ENCODE peak calls at places on chromosomes 1 and 21, in four cellular contexts. One of them, this sample, is unnamed.

GRCh38 chr21:45291613-45292398 is 4.1 kb upstream of the POFUT2 start:
- DNase-seq in GM23338: no peak
- DNase-seq in fibroblast of lung: no peak
- DNase-seq in HCT116: no peak
- DNase-seq in this sample: no peak

GRCh38 chr1:234782821-234783220 is 172.8 kb upstream of the IRF2BP2 start:
- DNase-seq in fibroblast of lung: no peak
- DNase-seq in GM23338: peak; percentile 37
- DNase-seq in HCT116: no peak
- DNase-seq in this sample: peak; percentile 32

GRCh38 chr1:23581219-23581618 is 21.9 kb upstream of the ID3 start:
- DNase-seq in HCT116: no peak
- DNase-seq in fibroblast of lung: peak; percentile 37
- DNase-seq in GM23338: peak; percentile 43
- DNase-seq in this sample: no peak

GRCh38 chr1:32904797-32905196 is 3.6 kb upstream of the TMEM54 start:
- DNase-seq in GM23338: no peak
- DNase-seq in fibroblast of lung: no peak
- DNase-seq in HCT116: no peak
- DNase-seq in this sample: no peak

GRCh38 chr21:46001821-46002681 is 20.5 kb downstream of the COL6A1 start:
- DNase-seq in HCT116: no peak
- DNase-seq in fibroblast of lung: no peak
- DNase-seq in GM23338: no peak
- DNase-seq in this sample: no peak

GRCh38 chr1:94408104-94408503 is 10.1 kb upstream of the ABCD3 start:
- DNase-seq in GM23338: peak; percentile 47
- DNase-seq in HCT116: no peak
- DNase-seq in fibroblast of lung: no peak
- DNase-seq in this sample: peak; percentile 12

GRCh38 chr21:44438531-44439210 is 16.6 kb upstream of the LRRC3 start:
- DNase-seq in HCT116: no peak
- DNase-seq in GM23338: no peak
- DNase-seq in fibroblast of lung: no peak
- DNase-seq in this sample: no peak

GRCh38 chr1:32806910-32807523 is 10.1 kb downstream of the YARS1 start:
- DNase-seq in GM23338: no peak
- DNase-seq in fibroblast of lung: peak; percentile 64
- DNase-seq in HCT116: no peak
- DNase-seq in this sample: no peak

GRCh38 chr1:69913967-69914366 is 291.4 kb downstream of the LRRC40 start:
- DNase-seq in HCT116: no peak
- DNase-seq in fibroblast of lung: peak; percentile 77
- DNase-seq in GM23338: no peak
- DNase-seq in this sample: no peak

GRCh38 chr1:182446033-182446669 is 3.8 kb upstream of the RGSL1 start:
- DNase-seq in fibroblast of lung: peak; percentile 14
- DNase-seq in GM23338: peak; percentile 81
- DNase-seq in HCT116: peak; percentile 47
- DNase-seq in this sample: peak; percentile 56

GRCh38 chr1:11447903-11448302 is 31.1 kb upstream of the DISP3 start:
- DNase-seq in GM23338: no peak
- DNase-seq in HCT116: no peak
- DNase-seq in fibroblast of lung: no peak
- DNase-seq in this sample: peak; percentile 20

GRCh38 chr1:162206749-162207635 is 137.5 kb downstream of the NOS1AP start:
- DNase-seq in HCT116: no peak
- DNase-seq in GM23338: peak; percentile 39
- DNase-seq in fibroblast of lung: no peak
- DNase-seq in this sample: no peak

GRCh38 chr1:77100870-77101269 is 118.4 kb downstream of the PIGK start:
- DNase-seq in fibroblast of lung: peak; percentile 47
- DNase-seq in HCT116: no peak
- DNase-seq in GM23338: no peak
- DNase-seq in this sample: peak; percentile 64

GRCh38 chr1:208807446-208808117 is 563.4 kb upstream of the PLXNA2 start:
- DNase-seq in GM23338: no peak
- DNase-seq in HCT116: no peak
- DNase-seq in fibroblast of lung: peak; percentile 12
- DNase-seq in this sample: no peak

GRCh38 chr1:234609528-234610042 is 393 bp downstream of the IRF2BP2 start:
- DNase-seq in fibroblast of lung: no peak
- DNase-seq in HCT116: no peak
- DNase-seq in GM23338: no peak
- DNase-seq in this sample: peak; percentile 65

GRCh38 chr1:234316486-234316885 is 56.8 kb upstream of the COA6 start:
- DNase-seq in fibroblast of lung: no peak
- DNase-seq in GM23338: no peak
- DNase-seq in HCT116: no peak
- DNase-seq in this sample: no peak

GRCh38 chr1:76625887-76626286 is 241.4 kb upstream of the ST6GALNAC5 start:
- DNase-seq in HCT116: no peak
- DNase-seq in GM23338: no peak
- DNase-seq in fibroblast of lung: no peak
- DNase-seq in this sample: peak; percentile 5

GRCh38 chr21:36615274-36615964 is 83.5 kb upstream of the SIM2 start:
- DNase-seq in HCT116: peak; percentile 18
- DNase-seq in fibroblast of lung: no peak
- DNase-seq in GM23338: peak; percentile 64
- DNase-seq in this sample: peak; percentile 31

GRCh38 chr1:3453203-3453761 is 1.2 kb upstream of the ARHGEF16 start:
- DNase-seq in GM23338: peak; percentile 85
- DNase-seq in fibroblast of lung: peak; percentile 33
- DNase-seq in HCT116: peak; percentile 68
- DNase-seq in this sample: peak; percentile 86

GRCh38 chr1:43582162-43582566 is 51.5 kb downstream of the PTPRF start:
- DNase-seq in fibroblast of lung: peak; percentile 97
- DNase-seq in HCT116: peak; percentile 93
- DNase-seq in GM23338: no peak
- DNase-seq in this sample: peak; percentile 31

GRCh38 chr1:211741799-211742198 is 66.4 kb upstream of the NEK2 start:
- DNase-seq in HCT116: no peak
- DNase-seq in GM23338: no peak
- DNase-seq in fibroblast of lung: peak; percentile 77
- DNase-seq in this sample: no peak

GRCh38 chr1:41528726-41529605 is 44.5 kb upstream of the EDN2 start:
- DNase-seq in HCT116: no peak
- DNase-seq in GM23338: no peak
- DNase-seq in fibroblast of lung: no peak
- DNase-seq in this sample: no peak

GRCh38 chr1:231062500-231063270 is 22.6 kb upstream of the FAM89A start:
- DNase-seq in HCT116: no peak
- DNase-seq in fibroblast of lung: peak; percentile 87
- DNase-seq in GM23338: no peak
- DNase-seq in this sample: no peak

GRCh38 chr1:117093870-117094621 is 27.5 kb downstream of the TRIM45 start:
- DNase-seq in fibroblast of lung: peak; percentile 95
- DNase-seq in HCT116: peak; percentile 8
- DNase-seq in GM23338: peak; percentile 61
- DNase-seq in this sample: peak; percentile 22

GRCh38 chr21:37208056-37208705 is 59.0 kb downstream of the VPS26C start:
- DNase-seq in HCT116: no peak
- DNase-seq in fibroblast of lung: peak; percentile 14
- DNase-seq in GM23338: no peak
- DNase-seq in this sample: no peak

GRCh38 chr1:201999625-202000238 is 10.7 kb upstream of the ELF3 start:
- DNase-seq in HCT116: no peak
- DNase-seq in fibroblast of lung: peak; percentile 33
- DNase-seq in GM23338: peak; percentile 90
- DNase-seq in this sample: peak; percentile 74

GRCh38 chr1:206859082-206859491 is 6.3 kb upstream of the IL20 start:
- DNase-seq in GM23338: no peak
- DNase-seq in fibroblast of lung: no peak
- DNase-seq in HCT116: no peak
- DNase-seq in this sample: no peak

DNA sequence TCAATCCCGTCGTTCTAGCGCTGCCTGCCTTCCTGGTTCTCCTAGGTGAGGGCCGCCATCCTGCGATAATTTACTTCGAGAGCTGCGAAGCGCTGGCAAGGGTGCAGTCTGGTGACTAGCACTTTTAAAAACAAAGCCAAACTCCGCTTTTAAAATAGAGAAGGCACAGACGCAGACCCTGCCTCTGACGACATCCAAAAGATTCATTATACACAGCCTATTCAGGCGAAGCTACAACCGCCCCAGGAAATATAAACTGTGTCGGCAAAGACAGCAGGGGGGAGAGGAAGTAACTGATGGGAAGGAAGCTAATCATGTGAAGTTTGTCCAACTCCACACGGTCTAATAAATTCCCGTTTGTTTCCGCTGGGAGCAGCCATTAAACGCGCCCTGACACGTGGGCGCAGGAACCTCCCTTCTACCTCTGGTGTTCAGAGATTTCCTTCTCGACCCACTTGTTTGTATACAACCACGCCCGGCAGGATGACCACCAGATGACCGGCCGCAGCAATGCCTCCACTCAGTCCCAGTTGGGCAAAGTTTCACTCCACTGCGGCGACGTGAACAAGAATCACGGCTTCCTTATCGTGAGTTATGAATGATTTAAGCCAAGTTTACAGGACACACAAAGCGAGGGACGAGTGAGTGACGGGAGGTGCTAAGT is 1.3 kb downstream of the GNG12 start:
- DNase-seq in GM23338: peak; percentile 47
- DNase-seq in fibroblast of lung: peak; percentile 75
- DNase-seq in HCT116: peak; percentile 40
- DNase-seq in this sample: peak; percentile 55
- TF ChIP-seq EZH2 in GM23338: no peak
- TF ChIP-seq EZH2 in fibroblast of lung: no peak
- TF ChIP-seq EZH2 in HCT116: no peak
- TF ChIP-seq EZH2 in this sample: no peak

DNA sequence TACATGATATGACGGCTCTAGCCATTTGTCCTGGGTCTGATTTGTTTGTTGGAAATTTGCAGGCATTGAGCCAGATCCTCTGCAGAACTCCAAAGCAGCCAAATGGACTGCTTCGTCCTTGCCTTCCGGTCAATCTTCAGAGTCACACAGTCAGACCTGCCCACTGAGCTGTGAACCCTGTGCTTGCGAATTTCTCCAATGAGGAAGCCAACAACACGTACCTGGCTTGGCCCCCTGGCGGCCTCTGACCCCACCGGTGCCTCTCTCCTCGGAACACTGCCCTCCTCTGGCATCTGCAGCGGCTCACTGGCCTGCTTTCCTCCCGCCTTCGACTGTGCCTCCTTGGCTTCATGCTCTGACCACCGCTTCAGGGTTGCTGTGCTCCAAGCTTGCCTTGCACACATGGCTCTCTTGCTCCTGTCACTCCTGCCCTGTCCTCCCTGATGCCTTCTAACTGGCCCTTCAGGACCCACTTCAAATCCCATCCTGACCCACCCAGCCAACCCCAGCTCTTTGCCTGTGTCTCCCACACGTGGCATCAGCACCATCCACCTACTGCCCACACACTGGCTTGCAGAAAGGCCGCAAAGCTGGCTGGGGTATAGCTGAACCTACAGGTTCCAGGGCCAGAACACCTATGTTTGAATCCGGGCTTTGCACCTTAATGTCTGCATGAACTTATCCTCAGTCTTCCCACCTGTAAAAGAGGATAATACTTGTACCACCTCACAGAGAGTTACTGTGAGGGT is 128.2 kb downstream of the KCNN3 start:
- DNase-seq in GM23338: peak; percentile 90
- DNase-seq in fibroblast of lung: peak; percentile 66
- DNase-seq in HCT116: no peak
- DNase-seq in this sample: peak; percentile 54
- TF ChIP-seq CTCF in GM23338: peak; percentile 89
- TF ChIP-seq CTCF in fibroblast of lung: no peak
- TF ChIP-seq CTCF in HCT116: peak; percentile 50
- TF ChIP-seq CTCF in this sample: peak; percentile 47

GRCh38 chr1:225454733-225455132 is 26.9 kb upstream of the LBR start:
- DNase-seq in fibroblast of lung: peak; percentile 86
- DNase-seq in HCT116: peak; percentile 62
- DNase-seq in GM23338: no peak
- DNase-seq in this sample: no peak
- H2AFZ ChIP-seq in fibroblast of lung: no peak overlapping the region
- H2AFZ ChIP-seq in HCT116: peak overlapping the region; percentile 85
- H2AFZ ChIP-seq in GM23338: no peak overlapping the region
- H2AFZ ChIP-seq in this sample: no peak overlapping the region

DNA sequence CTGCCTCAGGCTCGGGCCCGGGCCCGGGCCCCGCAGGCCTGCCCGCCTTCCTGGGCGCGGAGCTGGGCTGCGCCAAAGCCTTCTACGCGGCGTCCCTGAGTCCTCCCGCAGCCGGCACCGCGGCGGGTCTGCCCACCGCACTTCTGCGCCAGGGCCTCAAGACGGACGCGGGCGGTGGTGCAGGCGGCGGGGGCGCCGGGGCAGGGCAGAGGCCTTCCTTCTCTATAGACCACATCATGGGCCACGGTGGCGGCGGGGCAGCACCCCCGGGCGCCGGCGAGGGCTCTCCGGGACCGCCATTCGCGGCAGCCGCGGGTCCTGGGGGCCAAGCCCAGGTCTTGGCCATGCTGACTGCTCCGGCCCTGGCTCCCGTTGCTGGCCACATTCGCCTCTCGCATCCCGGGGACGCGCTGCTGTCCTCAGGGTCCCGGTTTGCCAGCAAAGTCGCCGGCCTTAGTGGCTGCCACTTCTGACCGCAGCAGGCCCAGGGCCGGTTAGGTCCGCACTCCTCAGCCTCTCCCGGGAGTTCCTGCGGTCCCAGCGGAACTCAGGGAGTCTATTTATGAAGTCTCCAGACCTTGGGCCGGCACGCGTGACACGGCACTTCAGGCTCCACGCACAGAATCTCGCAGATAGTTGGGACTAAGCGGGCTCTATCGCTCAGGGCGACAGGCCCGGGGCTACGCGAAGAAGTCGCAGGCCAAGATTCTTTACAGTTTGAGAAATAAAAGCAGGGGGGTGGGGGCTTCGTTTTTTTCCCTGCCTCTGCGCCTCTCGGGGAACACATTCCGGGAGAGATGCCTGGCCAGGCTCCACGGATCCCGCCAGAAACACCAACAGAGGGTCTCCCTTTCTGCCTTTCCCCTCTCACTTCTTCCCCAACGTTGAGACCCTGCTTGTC is 1.6 kb downstream of the FOXD2 start:
- DNase-seq in GM23338: peak; percentile 49
- DNase-seq in HCT116: no peak
- DNase-seq in fibroblast of lung: no peak
- DNase-seq in this sample: peak; percentile 71
- TF ChIP-seq EZH2 in GM23338: peak; percentile 96
- TF ChIP-seq EZH2 in HCT116: no peak
- TF ChIP-seq EZH2 in fibroblast of lung: no peak
- TF ChIP-seq EZH2 in this sample: peak; percentile 100

GRCh38 chr1:155596864-155597263 is 13.2 kb upstream of the MSTO1 start:
- DNase-seq in HCT116: no peak
- DNase-seq in GM23338: no peak
- DNase-seq in fibroblast of lung: no peak
- DNase-seq in this sample: no peak

GRCh38 chr1:155591770-155592169 is 18.2 kb upstream of the MSTO1 start:
- DNase-seq in fibroblast of lung: peak; percentile 47
- DNase-seq in GM23338: peak; percentile 87
- DNase-seq in HCT116: peak; percentile 70
- DNase-seq in this sample: peak; percentile 76
- TF ChIP-seq CTCF in fibroblast of lung: peak; percentile 43
- TF ChIP-seq CTCF in GM23338: peak; percentile 74
- TF ChIP-seq CTCF in HCT116: peak; percentile 40
- TF ChIP-seq CTCF in this sample: peak; percentile 67

This sample was measured in neural progenitor cell.